ENCODE peak calls at places on chromosomes 13 and 19, in eight cellular contexts. V is hepatocyte, B is dorsolateral prefrontal cortex, K is AG04450, Y is sigmoid colon, I is NCI-H1694, Z is fibroblast of lung, E is T-helper 22 cell. F is an unnamed sample.

GRCh38 chr13:90545070-90545840 is 802.2 kb upstream of the MIR17HG start:
- DNase-seq in E (no peak), B (no peak), I (no peak), Z (peak), Y (no peak), K (no peak), V (no peak), F (no peak)

GRCh38 chr19:55257461-55258411 is 1.1 kb downstream of the PPP6R1 start:
- DNase-seq in B (no peak), I (no peak), V (peak), E (no peak), Y (no peak), Z (no peak), K (no peak), F (no peak)

GRCh38 chr19:47430041-47430802 is 10.9 kb upstream of the MEIS3 start:
- DNase-seq in E (no peak), Y (no peak), Z (peak), V (peak), K (no peak), B (no peak), I (no peak), F (no peak)

GRCh38 chr19:46533085-46534081 is 37.7 kb upstream of the PNMA8B start:
- DNase-seq in Z (no peak), E (no peak), V (no peak), B (peak), I (no peak), K (no peak), Y (peak), F (no peak)

GRCh38 chr13:40060318-40061007 is 405.0 kb downstream of the COG6 start:
- DNase-seq in Y (peak), V (no peak), Z (peak), K (no peak), B (peak), I (peak), E (no peak), F (no peak)

GRCh38 chr13:98445340-98446233 is 131.3 kb downstream of the STK24 start:
- DNase-seq in I (peak), Y (peak), V (peak), E (peak), K (no peak), Z (peak), B (peak), F (no peak)

GRCh38 chr13:81171065-81171647 is 830.2 kb upstream of the SPRY2 start:
- DNase-seq in B (no peak), E (no peak), I (peak), K (no peak), Y (no peak), Z (peak), V (peak), F (no peak)

GRCh38 chr13:74093691-74094090 is 40.5 kb downstream of the KLF12 start:
- DNase-seq in E (no peak), Z (peak), Y (no peak), K (no peak), B (no peak), I (no peak), V (no peak), F (no peak)

GRCh38 chr13:29589234-29589633 is 6.3 kb downstream of the SLC7A1 start:
- DNase-seq in E (no peak), B (no peak), K (no peak), I (no peak), V (no peak), Z (peak), Y (no peak), F (no peak)

GRCh38 chr19:6423499-6424189 is 967 bp downstream of the KHSRP start:
- DNase-seq in V (peak), E (no peak), K (no peak), B (no peak), Z (peak), I (no peak), Y (peak), F (no peak)